ENCODE peak calls at places on chromosomes 1 and 21, in four cellular contexts. N is AG09319, B is B cell, X is foreskin fibroblast. F is an unnamed sample.

GRCh38 chr1:116731439-116731838 is 22.8 kb upstream of the CD2 start:
- DNase-seq in X (no peak), N (no peak), B (no peak), F (no peak)

GRCh38 chr21:41947596-41948403 is 6.0 kb downstream of the C2CD2 start:
- DNase-seq in N (no peak), B (no peak), X (peak; percentile 86), F (no peak)

GRCh38 chr1:205144751-205145150 is 23.0 kb upstream of the RBBP5 start:
- DNase-seq in N (no peak), B (no peak), X (peak; percentile 68), F (no peak)

GRCh38 chr1:66339944-66340343 is 194.0 kb upstream of the SGIP1 start:
- DNase-seq in N (no peak), B (no peak), X (no peak), F (no peak)

GRCh38 chr1:92087542-92087941 is 7.4 kb downstream of the BTBD8 start:
- DNase-seq in X (no peak), B (no peak), N (no peak), F (no peak)

GRCh38 chr1:56188216-56188615 is 391.1 kb downstream of the PLPP3 start:
- DNase-seq in B (no peak), N (no peak), X (no peak), F (no peak)

GRCh38 chr1:154191990-154192450 is at the start of gene TPM3:
- DNase-seq in X (no peak), B (no peak), N (no peak), F (no peak)

GRCh38 chr1:1846386-1846918 is 44.4 kb downstream of the GNB1 start:
- DNase-seq in X (no peak), B (no peak), N (no peak), F (no peak)

GRCh38 chr1:67947114-67947513 is 103.3 kb downstream of the DIRAS3 start:
- DNase-seq in B (no peak), N (no peak), X (no peak), F (no peak)

GRCh38 chr1:112263464-112263863 is 132.6 kb upstream of the CTTNBP2NL start:
- DNase-seq in B (no peak), X (peak; percentile 34), N (no peak), F (no peak)

GRCh38 chr1:66119148-66119547 is 326.5 kb downstream of the PDE4B start:
- DNase-seq in N (no peak), B (no peak), X (no peak), F (no peak)

GRCh38 chr1:71424536-71424935 is 343.7 kb upstream of the ZRANB2 start:
- DNase-seq in B (no peak), N (no peak), X (no peak), F (no peak)

GRCh38 chr1:33893147-33893830 is 29.4 kb downstream of the HMGB4 start:
- DNase-seq in N (peak; percentile 69), X (peak; percentile 27), B (no peak), F (no peak)

GRCh38 chr1:208093754-208094719 is 150.1 kb downstream of the PLXNA2 start:
- DNase-seq in N (no peak), B (peak; percentile 36), X (peak; percentile 71), F (peak; percentile 56)

GRCh38 chr1:158248122-158248521 is 6.1 kb upstream of the CD1A start:
- DNase-seq in B (peak; percentile 66), N (no peak), X (no peak), F (peak; percentile 62)

GRCh38 chr21:45942011-45942546 is 39.5 kb upstream of the COL6A1 start:
- DNase-seq in X (no peak), B (no peak), N (no peak), F (no peak)

GRCh38 chr1:84272401-84272800 is 29.1 kb upstream of the SAMD13 start:
- DNase-seq in X (no peak), B (no peak), N (no peak), F (no peak)

GRCh38 chr1:30229557-30229956 is 493.8 kb downstream of the MATN1 start:
- DNase-seq in X (no peak), B (no peak), N (no peak), F (no peak)

GRCh38 chr21:46183910-46184624 is at the start of gene SPATC1L:
- DNase-seq in N (no peak), X (peak; percentile 89), B (peak; percentile 71), F (peak; percentile 72)

GRCh38 chr1:204978782-204979181 is 64.2 kb upstream of the CNTN2 start:
- DNase-seq in B (no peak), N (no peak), X (no peak), F (no peak)

GRCh38 chr1:185853739-185854138 is 119.5 kb downstream of the HMCN1 start:
- DNase-seq in N (peak; percentile 47), B (no peak), X (peak; percentile 86), F (no peak)

GRCh38 chr1:157367091-157367739 is 185.1 kb downstream of the FCRL5 start:
- DNase-seq in X (no peak), N (no peak), B (no peak), F (no peak)

GRCh38 chr1:95023399-95024050 is 49.2 kb downstream of the ALG14 start:
- DNase-seq in X (peak; percentile 91), N (peak; percentile 81), B (no peak), F (no peak)

GRCh38 chr1:33111965-33112364 is 31.0 kb downstream of the AZIN2 start:
- DNase-seq in X (peak; percentile 72), B (no peak), N (no peak), F (no peak)

GRCh38 chr1:60255565-60255964 is 182.0 kb upstream of the C1orf87 start:
- DNase-seq in X (peak; percentile 69), B (no peak), N (no peak), F (no peak)

GRCh38 chr1:193558491-193559028 is 372.1 kb upstream of the B3GALT2 start:
- DNase-seq in X (peak; percentile 95), N (no peak), B (no peak), F (peak; percentile 78)

GRCh38 chr1:12272770-12273169 is 42.9 kb downstream of the VPS13D start:
- DNase-seq in N (no peak), X (no peak), B (no peak), F (no peak)

GRCh38 chr1:12279728-12280469 is 50.1 kb downstream of the VPS13D start:
- DNase-seq in N (no peak), X (no peak), B (no peak), F (no peak)

GRCh38 chr1:12278998-12279397 is 49.2 kb downstream of the VPS13D start:
- DNase-seq in X (no peak), N (no peak), B (no peak), F (no peak)

GRCh38 chr1:12275370-12275769 is 45.5 kb downstream of the VPS13D start:
- DNase-seq in N (no peak), X (peak; percentile 66), B (peak; percentile 23), F (no peak)

DNA sequence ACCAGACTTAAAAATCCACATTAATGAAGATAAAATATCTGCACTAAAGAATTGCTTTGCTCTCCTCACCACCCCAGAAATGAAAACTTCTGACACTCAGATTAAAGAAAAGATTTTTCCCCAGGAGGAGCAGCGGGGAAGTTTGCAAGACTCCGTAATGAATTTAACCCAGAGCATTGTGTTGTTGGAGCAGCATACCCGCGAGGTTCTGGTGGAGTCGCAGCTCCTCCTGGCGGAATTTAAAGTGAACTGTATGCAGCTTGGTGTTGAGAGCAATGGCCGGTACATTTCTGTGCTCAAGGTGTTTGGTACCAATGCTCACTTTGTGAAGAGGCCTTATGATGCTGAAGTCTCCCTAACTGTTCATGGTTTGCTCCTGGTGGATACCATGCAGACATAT is 46.4 kb downstream of the VPS13D start:
- DNase-seq in B (no peak), X (peak; percentile 63), N (peak; percentile 10), F (no peak)
- TF ChIP-seq CTCF in B (peak; percentile 23), X (peak; percentile 35), N (peak; percentile 51), F (peak; percentile 6)

DNA sequence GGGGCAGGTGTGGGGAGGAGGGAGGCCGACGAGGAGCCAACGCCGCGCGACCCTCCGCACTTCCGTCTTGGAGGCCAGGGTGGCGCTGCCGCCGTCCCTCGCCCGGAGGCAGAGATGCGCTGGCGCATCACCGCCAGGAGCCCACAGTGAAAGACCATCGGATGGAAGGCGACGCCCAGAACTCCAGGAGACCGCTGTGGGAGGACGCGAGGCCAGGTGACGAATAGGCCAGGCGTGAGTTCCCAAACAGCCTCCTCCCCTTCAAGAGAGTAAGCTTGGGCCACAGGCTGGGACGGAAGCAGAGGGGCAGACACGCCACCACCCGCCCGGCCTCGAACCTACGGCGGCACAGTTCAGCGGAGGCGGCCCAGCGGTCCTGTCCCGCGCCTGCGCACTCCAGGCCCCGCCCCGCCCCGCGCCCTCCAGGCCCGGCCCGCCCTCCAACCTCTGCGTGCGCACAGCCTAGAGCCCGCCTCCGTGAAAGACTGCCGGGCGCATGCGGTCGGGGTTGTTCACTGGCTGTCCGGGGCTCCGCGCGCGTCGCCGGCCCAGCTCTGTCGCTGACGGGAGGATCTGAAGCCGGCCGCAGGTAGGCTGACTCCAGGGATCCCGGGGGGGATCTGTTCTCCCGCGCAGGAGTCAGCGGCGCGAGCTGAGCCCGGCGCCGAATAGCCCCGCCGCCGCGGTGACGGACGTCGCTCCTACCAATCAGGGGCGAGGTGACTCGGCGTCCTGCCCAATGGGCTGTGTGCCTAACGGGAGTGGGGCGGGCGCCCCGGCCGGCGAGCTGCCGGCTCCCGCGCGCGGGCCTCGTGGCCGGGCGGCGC is at the start of gene CTPS1:
- DNase-seq in B (peak; percentile 100), X (peak; percentile 97), N (peak; percentile 79), F (peak; percentile 93)
- TF ChIP-seq CTCF in B (peak; percentile 13), X (peak; percentile 18), N (peak; percentile 19), F (peak; percentile 20)

DNA sequence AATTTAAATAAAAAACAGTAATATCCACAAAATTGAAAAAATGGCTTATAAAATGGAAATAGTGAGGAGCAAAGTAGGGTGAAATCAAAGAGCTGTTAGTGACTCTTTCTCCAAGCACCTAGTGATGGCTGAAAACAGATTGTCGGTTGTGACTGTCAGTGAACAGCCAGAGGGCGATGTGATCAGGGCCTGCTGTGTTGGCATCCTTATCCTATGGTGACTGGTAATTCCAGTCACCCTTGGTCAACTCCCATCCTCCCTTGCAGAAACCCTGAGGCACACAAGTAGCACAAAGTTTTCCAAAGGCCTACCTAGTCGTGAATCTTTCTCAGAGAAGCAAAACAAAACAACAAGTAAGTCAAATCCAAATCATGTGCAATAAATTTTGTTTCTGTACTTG is 599.8 kb upstream of the CXADR start:
- DNase-seq in X (no peak), B (no peak), N (no peak), F (no peak)
- TF ChIP-seq CTCF in X (no peak), B (no peak), N (no peak), F (no peak)

GRCh38 chr1:226223786-226224244 is 351 bp downstream of the MIXL1 start:
- DNase-seq in N (no peak), B (peak; percentile 74), X (peak; percentile 38), F (no peak)
- TF ChIP-seq CTCF in N (no peak), B (no peak), X (no peak), F (no peak)